ENCODE peak calls at places on chromosome 13, in nine cellular contexts. One of them, this sample, is unnamed.

GRCh38 chr13:77503398-77503797 is 32.1 kb upstream of the SCEL start:
- DNase-seq in HL-60: no peak
- DNase-seq in brain microvascular endothelial cell: no peak
- DNase-seq in upper lobe of right lung: no peak
- DNase-seq in BJ: no peak
- DNase-seq in right atrium auricular region: no peak
- DNase-seq in heart right ventricle: no peak
- DNase-seq in WTC11: no peak
- DNase-seq in fibroblast of the aortic adventitia: no peak
- DNase-seq in this sample: no peak

GRCh38 chr13:83895994-83896580 is 13.8 kb upstream of the SLITRK1 start:
- DNase-seq in HL-60: no peak
- DNase-seq in brain microvascular endothelial cell: peak
- DNase-seq in upper lobe of right lung: no peak
- DNase-seq in BJ: no peak
- DNase-seq in right atrium auricular region: no peak
- DNase-seq in heart right ventricle: no peak
- DNase-seq in WTC11: no peak
- DNase-seq in fibroblast of the aortic adventitia: no peak
- DNase-seq in this sample: no peak

GRCh38 chr13:37386276-37386675 is 212.3 kb downstream of the POSTN start:
- DNase-seq in HL-60: no peak
- DNase-seq in brain microvascular endothelial cell: no peak
- DNase-seq in upper lobe of right lung: no peak
- DNase-seq in BJ: no peak
- DNase-seq in right atrium auricular region: no peak
- DNase-seq in heart right ventricle: no peak
- DNase-seq in WTC11: no peak
- DNase-seq in fibroblast of the aortic adventitia: peak
- DNase-seq in this sample: no peak

GRCh38 chr13:102571075-102571474 is 25.7 kb upstream of the TPP2 start:
- DNase-seq in HL-60: no peak
- DNase-seq in brain microvascular endothelial cell: no peak
- DNase-seq in upper lobe of right lung: no peak
- DNase-seq in BJ: no peak
- DNase-seq in right atrium auricular region: no peak
- DNase-seq in heart right ventricle: no peak
- DNase-seq in WTC11: peak
- DNase-seq in fibroblast of the aortic adventitia: no peak
- DNase-seq in this sample: no peak

GRCh38 chr13:41458939-41459753 is 1.8 kb downstream of the RGCC start:
- DNase-seq in HL-60: peak
- DNase-seq in brain microvascular endothelial cell: peak
- DNase-seq in upper lobe of right lung: peak
- DNase-seq in BJ: no peak
- DNase-seq in right atrium auricular region: no peak
- DNase-seq in heart right ventricle: peak
- DNase-seq in WTC11: peak
- DNase-seq in fibroblast of the aortic adventitia: peak
- DNase-seq in this sample: peak

GRCh38 chr13:77981191-77981925 is 62.7 kb upstream of the EDNRB start:
- DNase-seq in HL-60: no peak
- DNase-seq in brain microvascular endothelial cell: peak
- DNase-seq in upper lobe of right lung: no peak
- DNase-seq in BJ: no peak
- DNase-seq in right atrium auricular region: no peak
- DNase-seq in heart right ventricle: no peak
- DNase-seq in WTC11: no peak
- DNase-seq in fibroblast of the aortic adventitia: peak
- DNase-seq in this sample: no peak

GRCh38 chr13:94007072-94007471 is 472.4 kb downstream of the DCT start:
- DNase-seq in HL-60: no peak
- DNase-seq in brain microvascular endothelial cell: no peak
- DNase-seq in upper lobe of right lung: no peak
- DNase-seq in BJ: no peak
- DNase-seq in right atrium auricular region: no peak
- DNase-seq in heart right ventricle: no peak
- DNase-seq in WTC11: no peak
- DNase-seq in fibroblast of the aortic adventitia: no peak
- DNase-seq in this sample: no peak

GRCh38 chr13:79772811-79773210 is 291.9 kb downstream of the NDFIP2 start:
- DNase-seq in HL-60: no peak
- DNase-seq in brain microvascular endothelial cell: no peak
- DNase-seq in upper lobe of right lung: no peak
- DNase-seq in BJ: no peak
- DNase-seq in right atrium auricular region: no peak
- DNase-seq in heart right ventricle: no peak
- DNase-seq in WTC11: no peak
- DNase-seq in fibroblast of the aortic adventitia: no peak
- DNase-seq in this sample: no peak

GRCh38 chr13:25881136-25881926 is 170.5 kb downstream of the SHISA2 start:
- DNase-seq in HL-60: no peak
- DNase-seq in brain microvascular endothelial cell: no peak
- DNase-seq in upper lobe of right lung: no peak
- DNase-seq in BJ: no peak
- DNase-seq in right atrium auricular region: no peak
- DNase-seq in heart right ventricle: no peak
- DNase-seq in WTC11: no peak
- DNase-seq in fibroblast of the aortic adventitia: no peak
- DNase-seq in this sample: no peak

GRCh38 chr13:79973533-79973963 is 367.4 kb downstream of the SPRY2 start:
- DNase-seq in HL-60: no peak
- DNase-seq in brain microvascular endothelial cell: no peak
- DNase-seq in upper lobe of right lung: no peak
- DNase-seq in BJ: no peak
- DNase-seq in right atrium auricular region: no peak
- DNase-seq in heart right ventricle: peak
- DNase-seq in WTC11: no peak
- DNase-seq in fibroblast of the aortic adventitia: no peak
- DNase-seq in this sample: peak

GRCh38 chr13:105918842-105919741 is 616.4 kb downstream of the EFNB2 start:
- DNase-seq in HL-60: no peak
- DNase-seq in brain microvascular endothelial cell: peak
- DNase-seq in upper lobe of right lung: no peak
- DNase-seq in BJ: no peak
- DNase-seq in right atrium auricular region: no peak
- DNase-seq in heart right ventricle: no peak
- DNase-seq in WTC11: no peak
- DNase-seq in fibroblast of the aortic adventitia: peak
- DNase-seq in this sample: no peak

GRCh38 chr13:57582032-57582431 is 49.5 kb upstream of the PCDH17 start:
- DNase-seq in HL-60: no peak
- DNase-seq in brain microvascular endothelial cell: no peak
- DNase-seq in upper lobe of right lung: no peak
- DNase-seq in BJ: no peak
- DNase-seq in right atrium auricular region: no peak
- DNase-seq in heart right ventricle: no peak
- DNase-seq in WTC11: peak
- DNase-seq in fibroblast of the aortic adventitia: no peak
- DNase-seq in this sample: peak

GRCh38 chr13:101977475-101977874 is 424.4 kb downstream of the FGF14 start:
- DNase-seq in HL-60: no peak
- DNase-seq in brain microvascular endothelial cell: no peak
- DNase-seq in upper lobe of right lung: no peak
- DNase-seq in BJ: no peak
- DNase-seq in right atrium auricular region: no peak
- DNase-seq in heart right ventricle: no peak
- DNase-seq in WTC11: no peak
- DNase-seq in fibroblast of the aortic adventitia: no peak
- DNase-seq in this sample: no peak

GRCh38 chr13:59734393-59734792 is 429.3 kb downstream of the DIAPH3 start:
- DNase-seq in HL-60: no peak
- DNase-seq in brain microvascular endothelial cell: no peak
- DNase-seq in upper lobe of right lung: no peak
- DNase-seq in BJ: no peak
- DNase-seq in right atrium auricular region: no peak
- DNase-seq in heart right ventricle: no peak
- DNase-seq in WTC11: no peak
- DNase-seq in fibroblast of the aortic adventitia: no peak
- DNase-seq in this sample: no peak

GRCh38 chr13:51525567-51526165 is 58.6 kb upstream of the WDFY2 start:
- DNase-seq in HL-60: no peak
- DNase-seq in brain microvascular endothelial cell: peak
- DNase-seq in upper lobe of right lung: no peak
- DNase-seq in BJ: no peak
- DNase-seq in right atrium auricular region: no peak
- DNase-seq in heart right ventricle: no peak
- DNase-seq in WTC11: no peak
- DNase-seq in fibroblast of the aortic adventitia: peak
- DNase-seq in this sample: no peak

GRCh38 chr13:36981156-36981743 is 17.9 kb downstream of the ALG5 start:
- DNase-seq in HL-60: no peak
- DNase-seq in brain microvascular endothelial cell: no peak
- DNase-seq in upper lobe of right lung: no peak
- DNase-seq in BJ: peak
- DNase-seq in right atrium auricular region: no peak
- DNase-seq in heart right ventricle: no peak
- DNase-seq in WTC11: no peak
- DNase-seq in fibroblast of the aortic adventitia: peak
- DNase-seq in this sample: no peak

GRCh38 chr13:30165791-30166190 is 141.6 kb downstream of the KATNAL1 start:
- DNase-seq in HL-60: no peak
- DNase-seq in brain microvascular endothelial cell: peak
- DNase-seq in upper lobe of right lung: no peak
- DNase-seq in BJ: no peak
- DNase-seq in right atrium auricular region: no peak
- DNase-seq in heart right ventricle: no peak
- DNase-seq in WTC11: no peak
- DNase-seq in fibroblast of the aortic adventitia: peak
- DNase-seq in this sample: no peak

GRCh38 chr13:44271031-44271433 is 102.6 kb upstream of the SERP2 start:
- DNase-seq in HL-60: no peak
- DNase-seq in brain microvascular endothelial cell: no peak
- DNase-seq in upper lobe of right lung: no peak
- DNase-seq in BJ: no peak
- DNase-seq in right atrium auricular region: no peak
- DNase-seq in heart right ventricle: no peak
- DNase-seq in WTC11: no peak
- DNase-seq in fibroblast of the aortic adventitia: peak
- DNase-seq in this sample: no peak

DNA sequence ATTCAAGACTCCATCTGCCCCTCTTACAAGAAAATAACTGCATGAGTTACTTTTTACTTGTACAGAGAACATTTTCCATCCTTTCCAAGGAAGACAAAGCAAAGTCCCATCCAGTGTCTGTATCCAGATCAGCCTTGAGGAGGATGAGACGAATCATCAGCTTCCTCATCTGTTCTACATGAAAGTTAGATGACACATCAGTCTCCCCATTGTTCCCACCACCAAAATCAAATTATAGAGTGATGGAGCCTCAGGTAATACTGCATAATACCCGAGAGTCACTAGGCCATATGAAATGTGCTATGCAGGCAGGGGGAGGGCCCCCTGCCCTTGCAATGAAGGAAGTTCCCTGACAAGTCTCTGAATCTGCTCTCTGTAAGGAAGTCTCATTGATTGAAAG is 1244.6 kb upstream of the SLC10A2 start:
- DNase-seq in HL-60: no peak
- DNase-seq in brain microvascular endothelial cell: no peak
- DNase-seq in upper lobe of right lung: no peak
- DNase-seq in BJ: no peak
- DNase-seq in right atrium auricular region: no peak
- DNase-seq in heart right ventricle: no peak
- DNase-seq in WTC11: no peak
- DNase-seq in fibroblast of the aortic adventitia: no peak
- DNase-seq in this sample: no peak
- TF ChIP-seq CTCF in HL-60: no peak
- TF ChIP-seq CTCF in brain microvascular endothelial cell: no peak
- TF ChIP-seq CTCF in upper lobe of right lung: no peak
- TF ChIP-seq CTCF in BJ: no peak
- TF ChIP-seq CTCF in right atrium auricular region: no peak
- TF ChIP-seq CTCF in heart right ventricle: no peak
- TF ChIP-seq CTCF in WTC11: no peak
- TF ChIP-seq CTCF in fibroblast of the aortic adventitia: no peak
- TF ChIP-seq CTCF in this sample: no peak

DNA sequence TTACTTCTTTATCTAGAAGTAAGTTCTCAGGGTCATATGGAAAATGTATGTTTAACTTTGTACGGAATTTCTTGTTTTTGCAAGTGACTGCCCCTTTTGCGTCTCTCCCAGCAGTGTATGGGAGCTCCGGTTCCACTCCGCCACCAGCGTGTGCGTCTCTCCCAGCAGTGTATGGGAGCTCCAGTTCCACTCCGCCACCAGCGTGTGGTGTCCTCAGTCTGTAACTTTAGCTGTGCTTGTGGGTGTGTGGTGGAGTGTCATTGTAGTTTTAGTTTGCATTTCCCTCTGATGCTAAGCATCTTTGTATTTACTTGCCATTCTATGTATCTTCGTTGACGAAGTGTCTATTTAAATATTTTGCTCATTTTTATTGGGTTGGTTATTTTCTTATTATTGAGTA is 2.4 kb downstream of the CUL4A start:
- DNase-seq in HL-60: no peak
- DNase-seq in brain microvascular endothelial cell: no peak
- DNase-seq in upper lobe of right lung: no peak
- DNase-seq in BJ: no peak
- DNase-seq in right atrium auricular region: no peak
- DNase-seq in heart right ventricle: no peak
- DNase-seq in WTC11: peak
- DNase-seq in fibroblast of the aortic adventitia: no peak
- DNase-seq in this sample: no peak
- TF ChIP-seq CTCF in HL-60: no peak
- TF ChIP-seq CTCF in brain microvascular endothelial cell: peak
- TF ChIP-seq CTCF in upper lobe of right lung: no peak
- TF ChIP-seq CTCF in BJ: no peak
- TF ChIP-seq CTCF in right atrium auricular region: no peak
- TF ChIP-seq CTCF in heart right ventricle: no peak
- TF ChIP-seq CTCF in WTC11: no peak
- TF ChIP-seq CTCF in fibroblast of the aortic adventitia: no peak
- TF ChIP-seq CTCF in this sample: no peak

GRCh38 chr13:35961461-35962220 is 169.5 kb downstream of the DCLK1 start:
- DNase-seq in HL-60: no peak
- DNase-seq in brain microvascular endothelial cell: no peak
- DNase-seq in upper lobe of right lung: no peak
- DNase-seq in BJ: no peak
- DNase-seq in right atrium auricular region: no peak
- DNase-seq in heart right ventricle: no peak
- DNase-seq in WTC11: no peak
- DNase-seq in fibroblast of the aortic adventitia: peak
- DNase-seq in this sample: no peak
- TF ChIP-seq CTCF in HL-60: no peak
- TF ChIP-seq CTCF in brain microvascular endothelial cell: no peak
- TF ChIP-seq CTCF in upper lobe of right lung: peak
- TF ChIP-seq CTCF in BJ: peak
- TF ChIP-seq CTCF in right atrium auricular region: no peak
- TF ChIP-seq CTCF in heart right ventricle: peak
- TF ChIP-seq CTCF in WTC11: no peak
- TF ChIP-seq CTCF in fibroblast of the aortic adventitia: peak
- TF ChIP-seq CTCF in this sample: no peak

DNA sequence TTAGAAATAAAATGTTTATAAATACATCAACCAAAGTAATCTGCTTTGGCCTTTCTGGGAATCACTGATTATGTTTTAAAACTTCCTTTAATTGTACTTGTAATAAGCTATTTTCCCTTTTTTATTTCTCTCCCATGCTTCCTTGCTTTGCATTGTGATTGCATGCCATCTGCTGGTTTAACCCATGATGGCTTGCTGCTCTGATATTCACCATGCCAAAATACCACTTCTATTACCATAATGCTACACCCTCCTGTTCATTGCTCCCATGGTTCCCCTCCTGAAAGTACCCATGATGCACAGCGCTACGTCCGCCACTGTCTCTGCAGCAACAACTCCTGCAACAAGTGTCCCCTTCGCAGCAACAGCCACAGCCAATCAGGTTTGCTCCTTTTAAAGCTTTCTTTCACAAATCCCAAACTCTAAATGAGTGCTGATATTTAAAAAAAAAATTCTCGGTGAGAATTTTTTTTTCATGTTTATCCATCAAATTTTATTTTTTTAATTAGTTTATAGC is 67.7 kb upstream of the RAP2A start:
- DNase-seq in HL-60: no peak
- DNase-seq in brain microvascular endothelial cell: no peak
- DNase-seq in upper lobe of right lung: no peak
- DNase-seq in BJ: no peak
- DNase-seq in right atrium auricular region: no peak
- DNase-seq in heart right ventricle: no peak
- DNase-seq in WTC11: no peak
- DNase-seq in fibroblast of the aortic adventitia: no peak
- DNase-seq in this sample: no peak
- TF ChIP-seq CTCF in HL-60: no peak
- TF ChIP-seq CTCF in brain microvascular endothelial cell: peak
- TF ChIP-seq CTCF in upper lobe of right lung: no peak
- TF ChIP-seq CTCF in BJ: no peak
- TF ChIP-seq CTCF in right atrium auricular region: no peak
- TF ChIP-seq CTCF in heart right ventricle: no peak
- TF ChIP-seq CTCF in WTC11: no peak
- TF ChIP-seq CTCF in fibroblast of the aortic adventitia: no peak
- TF ChIP-seq CTCF in this sample: no peak

This sample was measured in kidney.